ENCODE peak calls at places on chromosomes 13 and 19, in five cellular contexts. K, W, G, T and Q are unnamed samples.

GRCh38 chr19:35417713-35418534 is 30.1 kb upstream of the FFAR2 start:
- DNase-seq in T (no peak), G (no peak), W (no peak), K (no peak), Q (no peak)

GRCh38 chr19:41241859-41242258 is 22.3 kb upstream of the HNRNPUL1 start:
- DNase-seq in G (no peak), W (no peak), T (no peak), K (no peak), Q (no peak)

GRCh38 chr19:33604651-33605050 is 17.1 kb upstream of the CHST8 start:
- DNase-seq in K (peak; percentile 14), W (no peak), G (no peak), T (no peak), Q (no peak)

GRCh38 chr19:18667531-18668251 is 15.8 kb upstream of the CRTC1 start:
- DNase-seq in T (no peak), G (no peak), K (no peak), W (no peak), Q (no peak)

GRCh38 chr13:99572131-99572530 is 70.9 kb downstream of the TM9SF2 start:
- DNase-seq in T (peak; percentile 61), G (no peak), W (peak; percentile 93), K (no peak), Q (no peak)

GRCh38 chr19:10742494-10742893 is 24.6 kb downstream of the DNM2 start:
- DNase-seq in W (no peak), T (no peak), K (peak; percentile 48), G (no peak), Q (no peak)

GRCh38 chr13:21465710-21466160 is 6.6 kb upstream of the ZDHHC20 start:
- DNase-seq in K (peak; percentile 85), W (no peak), G (no peak), T (no peak), Q (no peak)

GRCh38 chr19:27920774-27921173 is 1292.2 kb downstream of the UQCRFS1 start:
- DNase-seq in G (no peak), T (no peak), K (no peak), W (no peak), Q (no peak)

GRCh38 chr19:14006766-14007562 is 844 bp upstream of the RFX1 start:
- DNase-seq in T (no peak), W (no peak), G (peak; percentile 16), K (no peak), Q (no peak)

GRCh38 chr13:33509642-33510229 is 224.2 kb upstream of the STARD13 start:
- DNase-seq in K (peak; percentile 41), W (peak; percentile 81), T (no peak), G (no peak), Q (no peak)

DNA sequence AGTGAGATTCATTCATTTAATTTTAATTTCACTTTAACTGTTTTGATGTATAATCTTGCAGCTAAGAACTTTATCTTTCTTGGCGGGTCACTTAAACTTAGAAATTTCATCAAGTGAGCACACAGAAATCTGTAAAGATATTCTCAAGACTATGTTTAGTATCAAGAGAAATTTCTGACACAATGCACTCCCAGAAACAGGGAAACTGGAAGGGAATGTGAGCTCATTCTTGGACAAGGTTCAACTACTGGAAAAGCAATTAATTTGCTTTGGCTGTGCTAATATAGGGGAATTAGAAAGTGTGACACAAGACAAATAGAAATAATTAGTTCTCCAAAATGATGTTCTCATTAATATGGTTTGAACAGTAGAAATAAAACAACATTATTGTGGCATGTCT is 402.3 kb downstream of the DACH1 start:
- DNase-seq in W (no peak), K (no peak), T (no peak), G (no peak), Q (no peak)
- H3K4me3 ChIP-seq in W (no peak overlapping the region), K (no peak overlapping the region), T (no peak overlapping the region), G (no peak overlapping the region), Q (no peak overlapping the region)

DNA sequence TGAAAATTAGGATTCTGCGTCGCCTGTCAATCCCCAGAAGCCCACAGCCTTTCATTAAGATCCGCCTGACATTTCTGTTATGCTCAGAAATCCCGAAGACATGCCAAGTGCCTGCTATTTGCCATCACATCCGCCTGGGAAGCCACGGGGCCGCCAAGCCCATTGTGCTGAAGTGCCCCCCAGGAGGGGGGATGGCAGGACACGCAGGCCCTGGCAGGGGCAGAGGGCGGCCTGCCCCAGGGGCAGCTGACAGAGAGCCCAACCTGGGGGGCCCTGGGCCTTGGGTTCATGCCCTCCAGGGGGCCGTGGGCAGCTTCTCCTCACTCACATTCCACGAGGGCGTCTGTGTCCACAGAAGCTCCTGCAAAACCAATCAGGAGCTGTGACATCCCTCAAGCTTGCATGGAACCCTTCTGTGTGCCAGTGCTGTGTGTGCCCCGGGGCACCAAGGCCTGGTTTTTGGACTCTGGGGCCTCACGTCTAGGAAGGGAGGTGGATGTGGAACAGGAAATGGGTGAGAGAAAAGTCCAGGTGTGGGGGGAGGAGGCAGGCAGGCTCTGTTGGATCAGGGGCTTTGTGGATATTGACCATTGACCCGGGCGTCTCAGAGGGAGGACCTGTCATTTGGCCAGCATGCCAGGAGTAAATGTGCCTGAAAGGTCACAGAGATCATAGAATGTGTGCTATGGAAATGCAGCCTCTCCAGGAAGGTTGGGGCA is 122.9 kb downstream of the URI1 start:
- DNase-seq in T (no peak), G (no peak), W (no peak), K (peak; percentile 9), Q (peak; percentile 76)
- H3K4me3 ChIP-seq in T (no peak overlapping the region), G (no peak overlapping the region), W (no peak overlapping the region), K (no peak overlapping the region), Q (no peak overlapping the region)

DNA sequence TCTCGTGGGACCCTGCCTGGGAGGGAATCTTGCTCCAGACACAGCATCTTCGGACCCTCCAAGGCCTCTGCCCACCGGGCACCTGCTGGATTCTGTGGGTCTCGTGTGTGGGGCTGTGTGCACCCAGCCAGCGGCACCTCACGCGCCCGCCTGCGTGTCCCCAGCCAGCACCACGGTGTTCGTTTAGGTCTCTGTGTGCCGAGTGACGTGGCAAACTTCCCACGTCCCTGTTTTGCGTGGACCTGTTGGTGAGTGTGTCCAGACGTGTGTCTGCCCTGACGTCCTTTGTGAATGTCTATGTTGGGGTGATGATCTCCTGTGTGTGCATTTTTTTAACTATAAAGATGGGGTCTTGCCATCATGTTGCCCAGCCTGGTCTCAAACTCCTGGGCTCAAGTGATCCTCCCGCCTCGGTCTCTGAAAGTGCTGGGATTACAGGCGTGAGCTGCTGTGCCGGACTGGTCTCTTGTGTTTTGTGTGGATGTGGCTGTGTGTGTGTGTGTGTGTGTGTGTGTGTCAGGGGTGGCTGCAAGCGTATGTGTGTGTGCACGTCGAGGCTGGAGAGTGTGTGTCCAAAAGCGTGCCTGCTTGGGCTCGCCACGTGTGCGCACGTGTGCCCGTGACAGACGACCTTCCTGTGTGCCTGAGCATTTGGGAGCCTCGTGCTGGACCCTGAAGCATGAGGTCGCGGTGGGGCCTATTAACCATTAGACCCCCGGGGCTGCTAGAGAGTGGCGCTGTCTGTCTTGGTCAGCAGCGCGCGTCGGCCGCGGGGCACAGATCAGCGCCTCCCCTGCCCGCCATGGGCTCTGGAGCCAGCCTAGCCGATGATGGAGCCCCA is 15.7 kb downstream of the ARID3A start:
- DNase-seq in G (no peak), K (no peak), W (no peak), T (no peak), Q (no peak)
- H3K4me3 ChIP-seq in G (no peak overlapping the region), K (peak overlapping the region; percentile 36), W (no peak overlapping the region), T (no peak overlapping the region), Q (peak overlapping the region; percentile 42)

GRCh38 chr19:51884713-51885112 is 3.0 kb downstream of the ZNF577 start:
- DNase-seq in T (no peak), W (no peak), K (no peak), G (no peak), Q (no peak)

GRCh38 chr19:51889934-51890333 is 2.2 kb upstream of the ZNF577 start:
- DNase-seq in W (no peak), T (no peak), G (no peak), K (no peak), Q (no peak)

GRCh38 chr19:51882518-51882917 is 5.2 kb downstream of the ZNF577 start:
- DNase-seq in G (no peak), W (no peak), T (no peak), K (no peak), Q (no peak)

GRCh38 chr19:51891193-51891747 is 3.5 kb upstream of the ZNF577 start:
- DNase-seq in G (no peak), K (no peak), T (no peak), W (no peak), Q (no peak)

GRCh38 chr19:51887522-51888498 is at the start of gene ZNF577:
- DNase-seq in G (peak; percentile 91), W (peak; percentile 92), K (peak; percentile 86), T (peak; percentile 55), Q (no peak)
- H3K4me3 ChIP-seq in G (peak within 1 kb of the TSS; percentile 78), W (peak within 1 kb of the TSS; percentile 93), K (peak within 1 kb of the TSS; percentile 64), T (peak within 1 kb of the TSS; percentile 70), Q (peak within 1 kb of the TSS; percentile 53)

GRCh38 chr13:25080773-25081172 is 15.2 kb upstream of the PABPC3 start:
- DNase-seq in T (no peak), W (no peak), G (no peak), K (no peak), Q (no peak)
- H3K4me3 ChIP-seq in T (no peak overlapping the region), W (no peak overlapping the region), G (no peak overlapping the region), K (no peak overlapping the region), Q (no peak overlapping the region)

GRCh38 chr19:55278391-55279135 is 1.3 kb downstream of the HSPBP1 start:
- DNase-seq in G (no peak), W (no peak), K (no peak), T (no peak), Q (no peak)
- H3K4me3 ChIP-seq in G (no peak overlapping the region), W (peak overlapping the region; percentile 93), K (no peak overlapping the region), T (peak overlapping the region; percentile 66), Q (no peak overlapping the region)

GRCh38 chr19:7676854-7677253 is at the start of gene MCEMP1:
- DNase-seq in T (no peak), G (no peak), K (no peak), W (no peak), Q (no peak)
- H3K4me3 ChIP-seq in T (no peak within 1 kb of the TSS), G (no peak within 1 kb of the TSS), K (no peak within 1 kb of the TSS), W (no peak within 1 kb of the TSS), Q (no peak within 1 kb of the TSS)

GRCh38 chr13:83880275-83881027 is 1.8 kb downstream of the SLITRK1 start:
- DNase-seq in G (no peak), W (no peak), T (no peak), K (no peak), Q (no peak)

GRCh38 chr13:83879431-83880171 is 2.7 kb downstream of the SLITRK1 start:
- DNase-seq in G (no peak), W (peak; percentile 6), K (no peak), T (no peak), Q (no peak)

GRCh38 chr13:83877901-83878300 is 4.4 kb downstream of the SLITRK1 start:
- DNase-seq in W (no peak), G (no peak), T (no peak), K (no peak), Q (no peak)

GRCh38 chr13:83876546-83876945 is 5.7 kb downstream of the SLITRK1 start:
- DNase-seq in W (no peak), K (no peak), G (no peak), T (no peak), Q (no peak)

GRCh38 chr13:83878691-83879410 is 3.4 kb downstream of the SLITRK1 start:
- DNase-seq in T (no peak), K (no peak), G (no peak), W (no peak), Q (no peak)
- H3K4me3 ChIP-seq in T (peak overlapping the region; percentile 23), K (peak overlapping the region; percentile 12), G (peak overlapping the region; percentile 62), W (peak overlapping the region; percentile 54), Q (no peak overlapping the region)

GRCh38 chr13:76696370-76696769 is 189.8 kb downstream of the KCTD12 start:
- DNase-seq in T (no peak), K (no peak), W (peak; percentile 62), G (peak; percentile 22), Q (no peak)
- H3K4me3 ChIP-seq in T (no peak overlapping the region), K (no peak overlapping the region), W (no peak overlapping the region), G (no peak overlapping the region), Q (no peak overlapping the region)

GRCh38 chr13:27005976-27006518 is 165.6 kb downstream of the USP12 start:
- DNase-seq in K (no peak), T (no peak), G (no peak), W (no peak), Q (no peak)
- H3K4me3 ChIP-seq in K (no peak overlapping the region), T (no peak overlapping the region), G (no peak overlapping the region), W (no peak overlapping the region), Q (peak overlapping the region; percentile 33)